ENCODE peak calls at places on chromosomes 16 and 17, in nine cellular contexts. V is IMR-90, Z is A549, X is astrocyte, C is GM23248, J is neuronal stem cell, W is PC-3, Y is neural progenitor cell, I is fibroblast of lung. E is an unnamed sample.
A peak's percentile ranks its signal among the peaks of the same experiment; 100 is the strongest.

GRCh38 chr16:85376292-85377095 is 236.6 kb upstream of the GSE1 start:
- DNase-seq in V (no peak), Z (no peak), X (no peak), C (peak; percentile 56), J (no peak), W (no peak), Y (no peak), I (peak; percentile 34), E (no peak)

GRCh38 chr17:38358586-38359513 is 7.2 kb downstream of the SOCS7 start:
- DNase-seq in V (no peak), Z (no peak), X (peak; percentile 18), C (peak; percentile 32), J (no peak), W (no peak), Y (no peak), I (peak; percentile 40), E (no peak)

GRCh38 chr17:56548661-56549060 is 44.8 kb upstream of the NOG start:
- DNase-seq in V (no peak), Z (no peak), X (no peak), C (peak; percentile 13), J (no peak), W (peak; percentile 12), Y (no peak), I (no peak), E (no peak)

GRCh38 chr16:30557397-30557949 is 701 bp downstream of the ZNF764 start:
- DNase-seq in V (no peak), Z (no peak), X (no peak), C (peak; percentile 58), J (peak; percentile 17), W (no peak), Y (peak; percentile 27), I (peak; percentile 6), E (no peak)

GRCh38 chr17:61454932-61455753 is 2.9 kb downstream of the TBX4 start:
- DNase-seq in V (no peak), Z (no peak), X (no peak), C (no peak), J (no peak), W (no peak), Y (peak; percentile 43), I (no peak), E (peak; percentile 84)

GRCh38 chr17:47918003-47918402 is 22.0 kb downstream of the SP2 start:
- DNase-seq in V (no peak), Z (no peak), X (no peak), C (no peak), J (no peak), W (no peak), Y (no peak), I (no peak), E (no peak)

GRCh38 chr16:70018254-70018653 is 67.1 kb downstream of the CLEC18A start:
- DNase-seq in V (peak; percentile 2), Z (peak; percentile 82), X (peak; percentile 8), C (peak; percentile 10), J (no peak), W (peak; percentile 40), Y (peak; percentile 42), I (peak; percentile 15), E (peak; percentile 29)

GRCh38 chr17:69223809-69224208 is 4.8 kb downstream of the ABCA10 start:
- DNase-seq in V (peak; percentile 48), Z (no peak), X (peak; percentile 56), C (peak; percentile 19), J (no peak), W (no peak), Y (no peak), I (peak; percentile 61), E (no peak)

GRCh38 chr17:511001-511690 is 158.5 kb upstream of the RPH3AL start:
- DNase-seq in V (peak; percentile 82), Z (no peak), X (peak; percentile 76), C (peak; percentile 94), J (no peak), W (no peak), Y (no peak), I (peak; percentile 83), E (no peak)

GRCh38 chr17:82794781-82795505 is 43.1 kb downstream of the TBCD start:
- DNase-seq in V (peak; percentile 20), Z (no peak), X (no peak), C (peak; percentile 48), J (no peak), W (no peak), Y (no peak), I (peak; percentile 22), E (no peak)

GRCh38 chr17:66727634-66728570 is 107.0 kb upstream of the CACNG5 start:
- DNase-seq in V (peak; percentile 50), Z (peak; percentile 68), X (peak; percentile 30), C (peak; percentile 68), J (peak; percentile 36), W (peak; percentile 69), Y (peak; percentile 79), I (peak; percentile 40), E (peak; percentile 78)

GRCh38 chr17:38735161-38735997 is 5.2 kb downstream of the CISD3 start:
- DNase-seq in V (no peak), Z (peak; percentile 50), X (no peak), C (peak; percentile 50), J (no peak), W (peak; percentile 21), Y (peak; percentile 82), I (no peak), E (peak; percentile 75)

DNA sequence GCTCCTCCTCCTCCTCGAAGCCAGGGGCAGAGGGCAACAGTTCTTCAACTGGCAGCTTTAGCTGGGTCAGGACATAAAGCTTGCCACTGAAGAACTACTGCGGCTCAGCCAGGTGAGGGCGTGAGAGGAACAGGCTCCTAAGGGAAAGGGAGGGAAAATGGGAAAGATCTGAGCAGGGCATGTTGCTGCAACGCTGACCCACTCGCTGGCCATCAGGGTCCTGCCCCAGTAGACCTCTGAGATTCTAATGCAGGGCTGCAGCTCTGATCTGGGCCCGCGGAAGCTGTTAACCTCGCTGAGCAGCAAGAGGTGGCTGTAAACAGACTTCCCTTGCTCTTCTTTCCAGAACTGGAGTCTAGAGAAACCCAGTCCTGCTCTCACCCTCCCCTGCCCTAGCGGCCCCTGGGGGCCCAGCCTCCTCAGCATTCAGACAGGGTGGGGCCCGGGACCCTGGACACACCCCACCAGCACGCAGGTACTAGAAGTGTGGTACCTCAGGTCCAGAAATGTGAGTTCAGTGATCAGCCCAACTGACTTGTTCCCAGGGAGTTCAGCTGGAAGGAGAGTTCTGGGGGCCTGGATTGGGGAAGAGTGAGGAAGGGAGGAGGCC is 3.8 kb upstream of the TLCD2 start:
- DNase-seq in V (peak; percentile 32), Z (peak; percentile 86), X (no peak), C (peak; percentile 48), J (peak; percentile 59), W (peak; percentile 56), Y (peak; percentile 86), I (peak; percentile 24), E (peak; percentile 77)
- H3K4me1 ChIP-seq in V (peaks cover 28% of the 10 kb centered on the region), Z (peaks cover 56% of the 10 kb centered on the region), X (peaks cover 28% of the 10 kb centered on the region), C (peaks cover 42% of the 10 kb centered on the region), J (peaks cover 23% of the 10 kb centered on the region), W (peaks cover 39% of the 10 kb centered on the region), Y (peaks cover 37% of the 10 kb centered on the region), I (peaks cover 30% of the 10 kb centered on the region), E (peaks cover 35% of the 10 kb centered on the region)

GRCh38 chr16:82891424-82891823 is 264.7 kb downstream of the CDH13 start:
- DNase-seq in V (no peak), Z (no peak), X (no peak), C (no peak), J (no peak), W (no peak), Y (no peak), I (no peak), E (no peak)

GRCh38 chr16:82888616-82889015 is 261.8 kb downstream of the CDH13 start:
- DNase-seq in V (peak; percentile 95), Z (no peak), X (peak; percentile 80), C (no peak), J (no peak), W (no peak), Y (no peak), I (peak; percentile 82), E (peak; percentile 58)

GRCh38 chr16:82892327-82892726 is 265.6 kb downstream of the CDH13 start:
- DNase-seq in V (no peak), Z (no peak), X (no peak), C (peak; percentile 28), J (no peak), W (no peak), Y (no peak), I (peak; percentile 19), E (no peak)

GRCh38 chr16:82895843-82896242 is 269.1 kb downstream of the CDH13 start:
- DNase-seq in V (no peak), Z (no peak), X (no peak), C (no peak), J (no peak), W (no peak), Y (no peak), I (no peak), E (no peak)

DNA sequence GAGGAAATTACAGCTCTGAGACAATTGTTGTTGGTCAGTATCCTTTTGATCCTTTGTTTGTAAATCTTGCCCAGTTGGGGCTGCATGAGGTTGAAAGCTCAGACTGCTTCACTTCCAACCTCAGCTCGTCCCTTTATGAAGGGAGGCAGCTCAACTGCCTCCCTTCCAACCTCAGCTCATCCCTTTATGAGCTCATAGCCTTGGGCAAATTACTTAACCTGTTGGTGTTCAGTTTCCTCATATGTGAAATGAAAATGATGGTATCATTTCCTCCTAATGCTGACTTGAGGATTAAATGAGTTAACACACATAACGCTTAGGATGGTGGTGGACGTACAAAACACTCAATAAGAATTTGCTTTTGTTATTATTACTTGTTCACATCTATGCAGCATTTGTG is 265.1 kb downstream of the CDH13 start:
- DNase-seq in V (no peak), Z (no peak), X (no peak), C (peak; percentile 3), J (no peak), W (no peak), Y (no peak), I (no peak), E (no peak)
- H3K4me2 ChIP-seq in V (no peak overlapping the region), Z (no peak overlapping the region), X (no peak overlapping the region), C (no peak overlapping the region), J (no peak overlapping the region), W (no peak overlapping the region), Y (no peak overlapping the region), I (no peak overlapping the region), E (no peak overlapping the region)

DNA sequence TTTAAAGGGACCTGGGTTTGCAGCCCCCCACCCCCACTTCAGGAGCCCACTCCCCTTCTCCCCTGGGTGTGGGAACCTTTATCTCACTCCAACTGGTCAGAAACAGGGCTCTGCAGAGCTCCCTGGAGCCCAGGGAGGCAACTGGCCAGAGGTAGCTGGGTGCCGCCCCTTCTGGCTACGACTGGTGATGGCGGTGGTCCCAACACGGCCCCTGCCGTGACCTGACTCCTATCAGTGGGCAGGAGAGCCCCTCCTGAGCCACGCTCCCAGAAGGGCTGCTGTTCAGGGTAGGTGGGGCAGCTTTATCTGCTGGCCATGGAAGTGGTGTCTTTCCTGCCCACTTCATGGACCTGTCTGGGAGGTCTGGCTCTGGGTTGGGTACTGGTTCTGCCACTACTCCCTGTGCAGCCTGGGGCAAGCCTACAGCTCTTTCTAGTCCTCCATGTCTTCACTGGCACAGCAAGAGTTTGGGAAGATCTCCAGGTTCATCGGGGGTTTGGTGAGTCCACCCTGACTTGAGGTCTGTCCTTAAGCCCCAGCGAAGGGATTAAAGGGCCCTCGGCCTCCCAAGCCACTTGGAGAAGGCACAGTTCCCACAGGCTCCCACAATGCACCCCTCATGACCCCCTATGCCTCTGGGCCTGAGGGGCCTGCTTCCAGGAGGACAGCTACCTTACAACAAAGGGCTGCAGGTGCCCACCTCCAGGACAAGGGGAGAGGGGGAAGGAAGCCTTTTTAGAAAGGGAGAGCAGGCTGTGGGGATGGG is 5.5 kb upstream of the SREBF1 start:
- DNase-seq in V (no peak), Z (no peak), X (no peak), C (no peak), J (no peak), W (no peak), Y (no peak), I (no peak), E (no peak)
- H3K4me1 ChIP-seq in V (peaks cover 26% of the 10 kb centered on the region), Z (peaks cover 44% of the 10 kb centered on the region), X (peaks cover 31% of the 10 kb centered on the region), C (peaks cover 31% of the 10 kb centered on the region), J (peaks cover 23% of the 10 kb centered on the region), W (peaks cover 38% of the 10 kb centered on the region), Y (peaks cover 37% of the 10 kb centered on the region), I (peaks cover 32% of the 10 kb centered on the region), E (peaks cover 29% of the 10 kb centered on the region)

GRCh38 chr17:41131979-41132378 is 8.0 kb upstream of the KRTAP4-12 start:
- DNase-seq in V (peak; percentile 67), Z (peak; percentile 27), X (peak; percentile 65), C (peak; percentile 51), J (no peak), W (peak; percentile 80), Y (no peak), I (peak; percentile 75), E (no peak)
- H3K4me2 ChIP-seq in V (peak overlapping the region; percentile 76), Z (peak overlapping the region; percentile 7), X (peak overlapping the region; percentile 49), C (peak overlapping the region; percentile 50), J (no peak overlapping the region), W (peak overlapping the region; percentile 48), Y (no peak overlapping the region), I (no peak overlapping the region), E (no peak overlapping the region)

E was measured in hepatocyte.